ENCODE peak calls at places on chromosomes 5 and 9, in nine cellular contexts. One of them, this sample, is unnamed.

GRCh38 chr5:5883562-5883961 is 461.1 kb downstream of the ICE1 start:
- DNase-seq in thoracic aorta: no peak
- DNase-seq in ovary: no peak
- DNase-seq in HAP-1: no peak
- DNase-seq in breast epithelium: no peak
- DNase-seq in MM.1S: no peak
- DNase-seq in tibial artery: no peak
- DNase-seq in CD4-positive, CD25-positive, alpha-beta regulatory T cell: no peak
- DNase-seq in ascending aorta: no peak
- DNase-seq in this sample: no peak

GRCh38 chr9:129630967-129631672 is 5.2 kb downstream of the NTMT1 start:
- DNase-seq in thoracic aorta: no peak
- DNase-seq in ovary: no peak
- DNase-seq in HAP-1: no peak
- DNase-seq in breast epithelium: no peak
- DNase-seq in MM.1S: no peak
- DNase-seq in tibial artery: no peak
- DNase-seq in CD4-positive, CD25-positive, alpha-beta regulatory T cell: no peak
- DNase-seq in ascending aorta: no peak
- DNase-seq in this sample: peak; percentile 47

GRCh38 chr9:127182901-127183746 is 60.7 kb upstream of the ANGPTL2 start:
- DNase-seq in thoracic aorta: no peak
- DNase-seq in ovary: no peak
- DNase-seq in HAP-1: no peak
- DNase-seq in breast epithelium: no peak
- DNase-seq in MM.1S: no peak
- DNase-seq in tibial artery: peak; percentile 66
- DNase-seq in CD4-positive, CD25-positive, alpha-beta regulatory T cell: no peak
- DNase-seq in ascending aorta: no peak
- DNase-seq in this sample: no peak

GRCh38 chr5:7473668-7474215 is 77.8 kb downstream of the ADCY2 start:
- DNase-seq in thoracic aorta: no peak
- DNase-seq in ovary: no peak
- DNase-seq in HAP-1: no peak
- DNase-seq in breast epithelium: no peak
- DNase-seq in MM.1S: no peak
- DNase-seq in tibial artery: no peak
- DNase-seq in CD4-positive, CD25-positive, alpha-beta regulatory T cell: no peak
- DNase-seq in ascending aorta: no peak
- DNase-seq in this sample: no peak

GRCh38 chr5:125633523-125633922 is 789.7 kb upstream of the GRAMD2B start:
- DNase-seq in thoracic aorta: no peak
- DNase-seq in ovary: no peak
- DNase-seq in HAP-1: no peak
- DNase-seq in breast epithelium: no peak
- DNase-seq in MM.1S: no peak
- DNase-seq in tibial artery: no peak
- DNase-seq in CD4-positive, CD25-positive, alpha-beta regulatory T cell: no peak
- DNase-seq in ascending aorta: no peak
- DNase-seq in this sample: no peak

GRCh38 chr9:19995619-19996018 is 206.8 kb upstream of the SLC24A2 start:
- DNase-seq in thoracic aorta: no peak
- DNase-seq in ovary: no peak
- DNase-seq in HAP-1: no peak
- DNase-seq in breast epithelium: no peak
- DNase-seq in MM.1S: no peak
- DNase-seq in tibial artery: no peak
- DNase-seq in CD4-positive, CD25-positive, alpha-beta regulatory T cell: no peak
- DNase-seq in ascending aorta: no peak
- DNase-seq in this sample: no peak

GRCh38 chr5:58156977-58157701 is 302.7 kb downstream of the PLK2 start:
- DNase-seq in thoracic aorta: no peak
- DNase-seq in ovary: no peak
- DNase-seq in HAP-1: no peak
- DNase-seq in breast epithelium: no peak
- DNase-seq in MM.1S: peak; percentile 61
- DNase-seq in tibial artery: no peak
- DNase-seq in CD4-positive, CD25-positive, alpha-beta regulatory T cell: no peak
- DNase-seq in ascending aorta: no peak
- DNase-seq in this sample: no peak

GRCh38 chr9:13351768-13352386 is 72.4 kb upstream of the MPDZ start:
- DNase-seq in thoracic aorta: no peak
- DNase-seq in ovary: no peak
- DNase-seq in HAP-1: peak; percentile 61
- DNase-seq in breast epithelium: no peak
- DNase-seq in MM.1S: peak; percentile 16
- DNase-seq in tibial artery: no peak
- DNase-seq in CD4-positive, CD25-positive, alpha-beta regulatory T cell: no peak
- DNase-seq in ascending aorta: no peak
- DNase-seq in this sample: no peak

GRCh38 chr9:136090768-136091581 is 4.1 kb downstream of the NACC2 start:
- DNase-seq in thoracic aorta: no peak
- DNase-seq in ovary: no peak
- DNase-seq in HAP-1: no peak
- DNase-seq in breast epithelium: peak; percentile 48
- DNase-seq in MM.1S: no peak
- DNase-seq in tibial artery: peak; percentile 91
- DNase-seq in CD4-positive, CD25-positive, alpha-beta regulatory T cell: no peak
- DNase-seq in ascending aorta: no peak
- DNase-seq in this sample: no peak

GRCh38 chr9:132970306-132971062 is 8.0 kb upstream of the GFI1B start:
- DNase-seq in thoracic aorta: no peak
- DNase-seq in ovary: no peak
- DNase-seq in HAP-1: no peak
- DNase-seq in breast epithelium: no peak
- DNase-seq in MM.1S: no peak
- DNase-seq in tibial artery: no peak
- DNase-seq in CD4-positive, CD25-positive, alpha-beta regulatory T cell: no peak
- DNase-seq in ascending aorta: no peak
- DNase-seq in this sample: no peak

GRCh38 chr5:147190236-147190815 is 44.5 kb upstream of the STK32A start:
- DNase-seq in thoracic aorta: no peak
- DNase-seq in ovary: no peak
- DNase-seq in HAP-1: no peak
- DNase-seq in breast epithelium: no peak
- DNase-seq in MM.1S: no peak
- DNase-seq in tibial artery: no peak
- DNase-seq in CD4-positive, CD25-positive, alpha-beta regulatory T cell: no peak
- DNase-seq in ascending aorta: no peak
- DNase-seq in this sample: no peak

GRCh38 chr5:16937023-16937379 is 913 bp upstream of the MYO10 start:
- DNase-seq in thoracic aorta: no peak
- DNase-seq in ovary: no peak
- DNase-seq in HAP-1: no peak
- DNase-seq in breast epithelium: peak; percentile 73
- DNase-seq in MM.1S: no peak
- DNase-seq in tibial artery: no peak
- DNase-seq in CD4-positive, CD25-positive, alpha-beta regulatory T cell: no peak
- DNase-seq in ascending aorta: no peak
- DNase-seq in this sample: no peak
- H3K4me3 ChIP-seq in thoracic aorta: peak overlapping the region; percentile 87
- H3K4me3 ChIP-seq in ovary: peak overlapping the region; percentile 56
- H3K4me3 ChIP-seq in HAP-1: peak overlapping the region; percentile 87
- H3K4me3 ChIP-seq in breast epithelium: peak overlapping the region; percentile 54
- H3K4me3 ChIP-seq in MM.1S: no peak overlapping the region
- H3K4me3 ChIP-seq in tibial artery: peak overlapping the region; percentile 92
- H3K4me3 ChIP-seq in CD4-positive, CD25-positive, alpha-beta regulatory T cell: no peak overlapping the region
- H3K4me3 ChIP-seq in ascending aorta: peak overlapping the region; percentile 88
- H3K4me3 ChIP-seq in this sample: peak overlapping the region; percentile 68

GRCh38 chr9:967436-967835 is 9.0 kb upstream of the DMRT3 start:
- DNase-seq in thoracic aorta: no peak
- DNase-seq in ovary: no peak
- DNase-seq in HAP-1: no peak
- DNase-seq in breast epithelium: no peak
- DNase-seq in MM.1S: no peak
- DNase-seq in tibial artery: no peak
- DNase-seq in CD4-positive, CD25-positive, alpha-beta regulatory T cell: no peak
- DNase-seq in ascending aorta: no peak
- DNase-seq in this sample: no peak

GRCh38 chr9:966936-967335 is 9.5 kb upstream of the DMRT3 start:
- DNase-seq in thoracic aorta: no peak
- DNase-seq in ovary: no peak
- DNase-seq in HAP-1: no peak
- DNase-seq in breast epithelium: no peak
- DNase-seq in MM.1S: no peak
- DNase-seq in tibial artery: no peak
- DNase-seq in CD4-positive, CD25-positive, alpha-beta regulatory T cell: no peak
- DNase-seq in ascending aorta: no peak
- DNase-seq in this sample: no peak

GRCh38 chr9:962023-962422 is 14.4 kb upstream of the DMRT3 start:
- DNase-seq in thoracic aorta: no peak
- DNase-seq in ovary: no peak
- DNase-seq in HAP-1: no peak
- DNase-seq in breast epithelium: no peak
- DNase-seq in MM.1S: no peak
- DNase-seq in tibial artery: no peak
- DNase-seq in CD4-positive, CD25-positive, alpha-beta regulatory T cell: no peak
- DNase-seq in ascending aorta: no peak
- DNase-seq in this sample: no peak

GRCh38 chr9:967851-968641 is 8.4 kb upstream of the DMRT3 start:
- DNase-seq in thoracic aorta: no peak
- DNase-seq in ovary: no peak
- DNase-seq in HAP-1: peak; percentile 50
- DNase-seq in breast epithelium: no peak
- DNase-seq in MM.1S: no peak
- DNase-seq in tibial artery: no peak
- DNase-seq in CD4-positive, CD25-positive, alpha-beta regulatory T cell: no peak
- DNase-seq in ascending aorta: no peak
- DNase-seq in this sample: no peak

GRCh38 chr9:965497-965896 is 11.0 kb upstream of the DMRT3 start:
- DNase-seq in thoracic aorta: no peak
- DNase-seq in ovary: no peak
- DNase-seq in HAP-1: no peak
- DNase-seq in breast epithelium: no peak
- DNase-seq in MM.1S: no peak
- DNase-seq in tibial artery: no peak
- DNase-seq in CD4-positive, CD25-positive, alpha-beta regulatory T cell: no peak
- DNase-seq in ascending aorta: no peak
- DNase-seq in this sample: no peak
- H3K27me3 ChIP-seq in thoracic aorta: peaks cover 8% of the 10 kb centered on the region
- H3K27me3 ChIP-seq in ovary: no peaks in the 10 kb centered on the region
- H3K27me3 ChIP-seq in HAP-1: no peaks in the 10 kb centered on the region
- H3K27me3 ChIP-seq in breast epithelium: peaks cover 80% of the 10 kb centered on the region
- H3K27me3 ChIP-seq in MM.1S: no peaks in the 10 kb centered on the region
- H3K27me3 ChIP-seq in tibial artery: no peaks in the 10 kb centered on the region
- H3K27me3 ChIP-seq in CD4-positive, CD25-positive, alpha-beta regulatory T cell: peaks cover 53% of the 10 kb centered on the region
- H3K27me3 ChIP-seq in ascending aorta: peaks cover 14% of the 10 kb centered on the region
- H3K27me3 ChIP-seq in this sample: peaks cover 100% of the 10 kb centered on the region

GRCh38 chr5:1480806-1481205 is 35.6 kb upstream of the SLC6A3 start:
- DNase-seq in thoracic aorta: no peak
- DNase-seq in ovary: no peak
- DNase-seq in HAP-1: no peak
- DNase-seq in breast epithelium: no peak
- DNase-seq in MM.1S: no peak
- DNase-seq in tibial artery: no peak
- DNase-seq in CD4-positive, CD25-positive, alpha-beta regulatory T cell: no peak
- DNase-seq in ascending aorta: no peak
- DNase-seq in this sample: no peak
- H3K4me1 ChIP-seq in thoracic aorta: no peaks in the 10 kb centered on the region
- H3K4me1 ChIP-seq in ovary: no peaks in the 10 kb centered on the region
- H3K4me1 ChIP-seq in HAP-1: no peaks in the 10 kb centered on the region
- H3K4me1 ChIP-seq in breast epithelium: no peaks in the 10 kb centered on the region
- H3K4me1 ChIP-seq in MM.1S: no peaks in the 10 kb centered on the region
- H3K4me1 ChIP-seq in tibial artery: no peaks in the 10 kb centered on the region
- H3K4me1 ChIP-seq in CD4-positive, CD25-positive, alpha-beta regulatory T cell: no peaks in the 10 kb centered on the region
- H3K4me1 ChIP-seq in ascending aorta: no peaks in the 10 kb centered on the region
- H3K4me1 ChIP-seq in this sample: no peaks in the 10 kb centered on the region

GRCh38 chr5:53381-54174 is 38.4 kb upstream of the PLEKHG4B start:
- DNase-seq in thoracic aorta: no peak
- DNase-seq in ovary: peak; percentile 52
- DNase-seq in HAP-1: peak; percentile 82
- DNase-seq in breast epithelium: no peak
- DNase-seq in MM.1S: no peak
- DNase-seq in tibial artery: no peak
- DNase-seq in CD4-positive, CD25-positive, alpha-beta regulatory T cell: no peak
- DNase-seq in ascending aorta: no peak
- DNase-seq in this sample: no peak
- H3K4me3 ChIP-seq in thoracic aorta: peak overlapping the region; percentile 73
- H3K4me3 ChIP-seq in ovary: peak overlapping the region; percentile 21
- H3K4me3 ChIP-seq in HAP-1: peak overlapping the region; percentile 62
- H3K4me3 ChIP-seq in breast epithelium: peak overlapping the region; percentile 42
- H3K4me3 ChIP-seq in MM.1S: no peak overlapping the region
- H3K4me3 ChIP-seq in tibial artery: peak overlapping the region; percentile 41
- H3K4me3 ChIP-seq in CD4-positive, CD25-positive, alpha-beta regulatory T cell: no peak overlapping the region
- H3K4me3 ChIP-seq in ascending aorta: peak overlapping the region; percentile 73
- H3K4me3 ChIP-seq in this sample: peak overlapping the region; percentile 22

GRCh38 chr5:150186137-150186536 is 3.7 kb upstream of the SLC6A7 start:
- DNase-seq in thoracic aorta: no peak
- DNase-seq in ovary: no peak
- DNase-seq in HAP-1: no peak
- DNase-seq in breast epithelium: no peak
- DNase-seq in MM.1S: no peak
- DNase-seq in tibial artery: no peak
- DNase-seq in CD4-positive, CD25-positive, alpha-beta regulatory T cell: no peak
- DNase-seq in ascending aorta: no peak
- DNase-seq in this sample: no peak
- H3K27me3 ChIP-seq in thoracic aorta: no peaks in the 10 kb centered on the region
- H3K27me3 ChIP-seq in ovary: no peaks in the 10 kb centered on the region
- H3K27me3 ChIP-seq in HAP-1: peaks cover 3% of the 10 kb centered on the region
- H3K27me3 ChIP-seq in breast epithelium: peaks cover 27% of the 10 kb centered on the region
- H3K27me3 ChIP-seq in MM.1S: peaks cover 27% of the 10 kb centered on the region
- H3K27me3 ChIP-seq in tibial artery: no peaks in the 10 kb centered on the region
- H3K27me3 ChIP-seq in CD4-positive, CD25-positive, alpha-beta regulatory T cell: peaks cover 3% of the 10 kb centered on the region
- H3K27me3 ChIP-seq in ascending aorta: no peaks in the 10 kb centered on the region
- H3K27me3 ChIP-seq in this sample: peaks cover 31% of the 10 kb centered on the region

GRCh38 chr5:35908266-35908665 is 30.2 kb downstream of the CAPSL start:
- DNase-seq in thoracic aorta: no peak
- DNase-seq in ovary: no peak
- DNase-seq in HAP-1: no peak
- DNase-seq in breast epithelium: no peak
- DNase-seq in MM.1S: no peak
- DNase-seq in tibial artery: no peak
- DNase-seq in CD4-positive, CD25-positive, alpha-beta regulatory T cell: no peak
- DNase-seq in ascending aorta: no peak
- DNase-seq in this sample: no peak

GRCh38 chr5:35900997-35901396 is 37.4 kb downstream of the CAPSL start:
- DNase-seq in thoracic aorta: no peak
- DNase-seq in ovary: no peak
- DNase-seq in HAP-1: no peak
- DNase-seq in breast epithelium: no peak
- DNase-seq in MM.1S: no peak
- DNase-seq in tibial artery: no peak
- DNase-seq in CD4-positive, CD25-positive, alpha-beta regulatory T cell: no peak
- DNase-seq in ascending aorta: no peak
- DNase-seq in this sample: no peak

GRCh38 chr5:35903631-35904203 is 34.7 kb downstream of the CAPSL start:
- DNase-seq in thoracic aorta: no peak
- DNase-seq in ovary: no peak
- DNase-seq in HAP-1: no peak
- DNase-seq in breast epithelium: no peak
- DNase-seq in MM.1S: no peak
- DNase-seq in tibial artery: no peak
- DNase-seq in CD4-positive, CD25-positive, alpha-beta regulatory T cell: no peak
- DNase-seq in ascending aorta: no peak
- DNase-seq in this sample: no peak

GRCh38 chr5:35902032-35902681 is 36.3 kb downstream of the CAPSL start:
- DNase-seq in thoracic aorta: no peak
- DNase-seq in ovary: no peak
- DNase-seq in HAP-1: no peak
- DNase-seq in breast epithelium: no peak
- DNase-seq in MM.1S: no peak
- DNase-seq in tibial artery: no peak
- DNase-seq in CD4-positive, CD25-positive, alpha-beta regulatory T cell: no peak
- DNase-seq in ascending aorta: no peak
- DNase-seq in this sample: no peak

GRCh38 chr5:35904443-35905132 is 33.8 kb downstream of the CAPSL start:
- DNase-seq in thoracic aorta: no peak
- DNase-seq in ovary: no peak
- DNase-seq in HAP-1: no peak
- DNase-seq in breast epithelium: no peak
- DNase-seq in MM.1S: peak; percentile 79
- DNase-seq in tibial artery: no peak
- DNase-seq in CD4-positive, CD25-positive, alpha-beta regulatory T cell: no peak
- DNase-seq in ascending aorta: no peak
- DNase-seq in this sample: no peak
- H3K4me1 ChIP-seq in thoracic aorta: no peaks in the 10 kb centered on the region
- H3K4me1 ChIP-seq in ovary: no peaks in the 10 kb centered on the region
- H3K4me1 ChIP-seq in HAP-1: no peaks in the 10 kb centered on the region
- H3K4me1 ChIP-seq in breast epithelium: no peaks in the 10 kb centered on the region
- H3K4me1 ChIP-seq in MM.1S: peaks cover 16% of the 10 kb centered on the region
- H3K4me1 ChIP-seq in tibial artery: no peaks in the 10 kb centered on the region
- H3K4me1 ChIP-seq in CD4-positive, CD25-positive, alpha-beta regulatory T cell: peaks cover 44% of the 10 kb centered on the region
- H3K4me1 ChIP-seq in ascending aorta: no peaks in the 10 kb centered on the region
- H3K4me1 ChIP-seq in this sample: no peaks in the 10 kb centered on the region